ENCODE peak calls at places on chromosomes 16 and 17, in six cellular contexts. E, G, F, O, P and J are unnamed samples.

GRCh38 chr17:45739786-45740185 is 44.3 kb upstream of the CRHR1 start:
- DNase-seq in E (no peak), G (no peak), F (peak), O (no peak), P (no peak), J (no peak)

GRCh38 chr17:19270951-19271611 is 33.9 kb downstream of the EPN2 start:
- DNase-seq in E (no peak), G (no peak), F (no peak), O (no peak), P (no peak), J (no peak)

GRCh38 chr17:30091771-30092170 is 24.8 kb upstream of the NSRP1 start:
- DNase-seq in E (no peak), G (no peak), F (no peak), O (no peak), P (no peak), J (no peak)

GRCh38 chr17:40095944-40096791 is 4.2 kb downstream of the NR1D1 start:
- DNase-seq in E (no peak), G (no peak), F (peak), O (no peak), P (no peak), J (peak)

GRCh38 chr16:1870365-1871082 is 1.4 kb downstream of the MEIOB start:
- DNase-seq in E (peak), G (no peak), F (no peak), O (peak), P (no peak), J (no peak)

GRCh38 chr17:42284020-42284369 is 4.3 kb upstream of the STAT5A start:
- DNase-seq in E (no peak), G (no peak), F (no peak), O (no peak), P (no peak), J (no peak)

GRCh38 chr16:50316848-50317630 is 50.7 kb downstream of the ADCY7 start:
- DNase-seq in E (no peak), G (no peak), F (no peak), O (no peak), P (no peak), J (no peak)

GRCh38 chr17:45043268-45043681 is 8.2 kb downstream of the DCAKD start:
- DNase-seq in E (no peak), G (no peak), F (peak), O (peak), P (no peak), J (no peak)

GRCh38 chr16:75333770-75334169 is 82.3 kb upstream of the BCAR1 start:
- DNase-seq in E (no peak), G (no peak), F (no peak), O (no peak), P (no peak), J (no peak)

GRCh38 chr16:16991711-16992110 is 479.0 kb downstream of the XYLT1 start:
- DNase-seq in E (no peak), G (no peak), F (no peak), O (no peak), P (no peak), J (no peak)

GRCh38 chr16:83903739-83904138 is 4.8 kb downstream of the MLYCD start:
- DNase-seq in E (no peak), G (no peak), F (no peak), O (no peak), P (no peak), J (no peak)

GRCh38 chr17:42795465-42795864 is 3.0 kb downstream of the COA3 start:
- DNase-seq in E (no peak), G (no peak), F (no peak), O (no peak), P (no peak), J (no peak)

GRCh38 chr16:57039148-57039812 is 49.9 kb downstream of the NLRC5 start:
- DNase-seq in E (peak), G (no peak), F (peak), O (no peak), P (no peak), J (peak)

GRCh38 chr17:72927760-72928159 is 164.7 kb downstream of the SLC39A11 start:
- DNase-seq in E (no peak), G (no peak), F (no peak), O (no peak), P (no peak), J (no peak)

GRCh38 chr16:76574651-76575050 is 297.4 kb downstream of the CNTNAP4 start:
- DNase-seq in E (no peak), G (no peak), F (no peak), O (no peak), P (no peak), J (no peak)

GRCh38 chr17:14007951-14008350 is 61.4 kb upstream of the COX10 start:
- DNase-seq in E (no peak), G (no peak), F (no peak), O (no peak), P (no peak), J (no peak)

GRCh38 chr17:62995377-62995885 is 29.4 kb downstream of the TANC2 start:
- DNase-seq in E (no peak), G (no peak), F (no peak), O (peak), P (no peak), J (peak)

GRCh38 chr16:65122724-65122973 is 786 bp upstream of the CDH11 start:
- DNase-seq in E (no peak), G (no peak), F (no peak), O (no peak), P (peak), J (no peak)

GRCh38 chr16:67249762-67250327 is 1.1 kb downstream of the SLC9A5 start:
- DNase-seq in E (no peak), G (no peak), F (peak), O (no peak), P (no peak), J (no peak)

GRCh38 chr16:67249178-67249759 is 490 bp downstream of the SLC9A5 start:
- DNase-seq in E (no peak), G (no peak), F (no peak), O (no peak), P (no peak), J (no peak)

GRCh38 chr16:67246945-67247697 is at the start of gene FHOD1:
- DNase-seq in E (peak), G (peak), F (peak), O (peak), P (peak), J (peak)

GRCh38 chr16:67247698-67248400 is 568 bp upstream of the FHOD1 start:
- DNase-seq in E (no peak), G (no peak), F (no peak), O (no peak), P (no peak), J (no peak)

DNA sequence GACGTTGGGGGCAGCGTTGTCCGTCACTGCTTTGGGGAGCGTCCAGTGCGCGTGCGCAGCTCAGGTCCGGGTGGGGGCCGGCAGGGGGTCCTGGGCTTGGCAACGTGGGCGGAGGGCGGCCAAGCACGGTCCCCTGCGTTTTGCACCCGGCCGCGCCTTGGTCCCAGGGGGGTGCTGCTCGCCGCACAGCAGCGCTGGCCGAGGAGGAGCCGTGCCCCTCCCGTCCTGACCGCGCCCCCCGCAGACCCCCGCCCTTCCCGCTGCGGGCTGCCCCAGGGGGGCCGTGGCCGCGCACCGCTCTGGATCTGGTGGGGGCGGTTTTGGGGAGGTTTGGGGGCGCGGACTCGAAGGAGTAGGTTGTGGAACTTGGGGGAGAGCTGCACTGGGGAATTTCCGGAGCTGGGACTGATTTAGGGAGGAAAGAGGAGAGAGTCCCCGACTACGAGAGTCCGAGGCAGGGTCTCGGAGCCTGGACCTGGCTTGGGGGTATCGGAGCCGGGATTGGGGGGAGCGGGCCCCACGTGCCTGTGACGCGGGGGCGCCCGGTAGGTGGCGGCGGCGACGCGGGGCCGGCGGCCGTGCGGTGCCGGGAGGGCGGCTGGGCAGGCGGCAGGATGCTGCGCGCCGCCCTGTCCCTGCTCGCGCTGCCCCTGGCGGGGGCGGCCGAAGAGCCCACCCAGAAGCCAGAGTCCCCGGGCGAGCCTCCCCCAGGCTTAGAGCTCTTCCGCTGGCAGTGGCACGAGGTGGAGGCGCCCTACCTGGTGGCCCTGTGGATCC is at the start of gene SLC9A5:
- DNase-seq in E (no peak), G (no peak), F (peak), O (no peak), P (peak), J (peak)
- TF ChIP-seq CTCF in E (no peak), G (peak), F (no peak), O (no peak), P (peak), J (peak)

DNA sequence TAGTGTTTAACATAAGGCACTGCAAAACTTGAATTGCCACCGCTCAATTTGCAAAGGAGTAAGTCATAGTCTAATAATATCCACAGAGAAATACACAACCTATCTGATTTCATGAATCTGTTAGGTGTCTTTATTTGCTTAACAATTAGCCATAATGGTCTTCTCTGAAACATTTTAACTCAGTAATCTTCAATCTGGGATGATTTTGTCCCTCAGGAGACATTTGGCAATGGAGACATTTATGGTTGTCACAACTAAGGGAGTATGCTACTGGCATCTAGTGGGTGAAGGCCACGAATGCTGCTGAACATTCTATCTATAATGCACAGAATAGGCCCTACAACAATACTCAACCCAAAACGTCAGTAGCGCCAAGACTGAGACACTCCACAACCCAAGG is 4.3 kb downstream of the UBE2G1 start:
- DNase-seq in E (no peak), G (no peak), F (no peak), O (no peak), P (no peak), J (no peak)
- TF ChIP-seq CTCF in E (no peak), G (no peak), F (no peak), O (peak), P (no peak), J (no peak)

GRCh38 chr16:5024632-5025031 is 9.1 kb downstream of the NAGPA start:
- DNase-seq in E (no peak), G (no peak), F (no peak), O (peak), P (no peak), J (no peak)
- TF ChIP-seq CTCF in E (peak), G (no peak), F (no peak), O (peak), P (peak), J (peak)

GRCh38 chr17:11880714-11881113 is 116.6 kb downstream of the ZNF18 start:
- DNase-seq in E (no peak), G (no peak), F (no peak), O (peak), P (no peak), J (no peak)
- TF ChIP-seq CTCF in E (no peak), G (peak), F (peak), O (peak), P (peak), J (no peak)

GRCh38 chr17:61584266-61584665 is 6.8 kb downstream of the NACA2 start:
- DNase-seq in E (no peak), G (no peak), F (no peak), O (no peak), P (no peak), J (no peak)

GRCh38 chr17:61581611-61582349 is 9.2 kb downstream of the NACA2 start:
- DNase-seq in E (no peak), G (no peak), F (no peak), O (peak), P (no peak), J (no peak)

GRCh38 chr17:61583660-61584264 is 7.3 kb downstream of the NACA2 start:
- DNase-seq in E (no peak), G (no peak), F (no peak), O (no peak), P (no peak), J (no peak)

GRCh38 chr17:61582593-61582992 is 8.4 kb downstream of the NACA2 start:
- DNase-seq in E (no peak), G (no peak), F (no peak), O (no peak), P (no peak), J (no peak)

DNA sequence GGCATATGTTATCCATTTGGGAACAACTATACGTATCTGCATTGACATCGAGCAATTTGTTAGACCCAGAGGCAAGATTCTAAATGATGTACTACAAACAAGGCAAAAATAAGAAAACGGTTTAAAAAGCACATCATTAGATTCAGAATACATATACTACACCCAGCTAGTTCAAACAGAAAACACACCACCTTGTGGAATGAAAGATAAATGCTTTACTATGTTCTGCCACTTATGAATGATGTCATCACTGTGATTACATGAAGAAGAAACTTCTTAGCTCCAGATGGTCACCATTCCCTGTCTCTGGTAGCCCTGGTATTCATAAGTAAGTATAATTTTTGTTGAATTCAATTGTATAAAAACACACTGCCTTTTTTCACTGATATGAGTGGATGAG is 7.8 kb downstream of the NACA2 start:
- DNase-seq in E (peak), G (no peak), F (no peak), O (peak), P (no peak), J (no peak)
- TF ChIP-seq CTCF in E (peak), G (no peak), F (peak), O (peak), P (peak), J (peak)

DNA sequence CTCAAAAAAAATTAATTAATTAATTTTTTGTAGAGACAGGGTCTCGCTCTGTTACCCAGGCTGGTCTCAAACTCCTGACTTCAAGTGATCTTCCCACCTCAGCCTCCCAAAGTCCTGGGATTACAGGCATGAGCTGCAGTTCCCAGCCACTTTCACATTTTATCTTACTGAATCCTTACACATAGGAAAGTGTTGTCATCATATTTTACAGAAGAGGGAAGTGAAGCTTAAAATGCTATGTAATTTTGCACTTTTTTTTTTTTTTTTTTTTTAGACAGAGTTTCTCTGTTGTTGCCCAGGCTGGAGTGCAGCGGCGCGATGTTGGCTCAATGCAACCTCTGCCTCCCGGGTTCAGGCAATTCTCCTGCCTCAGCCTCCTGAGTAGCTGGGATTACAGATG is 21.2 kb upstream of the ZNF629 start:
- DNase-seq in E (no peak), G (no peak), F (no peak), O (no peak), P (no peak), J (no peak)
- TF ChIP-seq CTCF in E (no peak), G (no peak), F (no peak), O (no peak), P (no peak), J (no peak)

GRCh38 chr16:4651842-4652241 is 27.2 kb downstream of the MGRN1 start:
- DNase-seq in E (no peak), G (no peak), F (no peak), O (no peak), P (no peak), J (no peak)

GRCh38 chr16:4652561-4652960 is 27.9 kb downstream of the MGRN1 start:
- DNase-seq in E (no peak), G (no peak), F (no peak), O (no peak), P (no peak), J (no peak)

GRCh38 chr16:4647661-4647965 is 23.0 kb downstream of the MGRN1 start:
- DNase-seq in E (no peak), G (no peak), F (no peak), O (no peak), P (no peak), J (peak)

GRCh38 chr16:4648917-4649316 is 24.3 kb downstream of the MGRN1 start:
- DNase-seq in E (no peak), G (no peak), F (no peak), O (no peak), P (no peak), J (peak)

DNA sequence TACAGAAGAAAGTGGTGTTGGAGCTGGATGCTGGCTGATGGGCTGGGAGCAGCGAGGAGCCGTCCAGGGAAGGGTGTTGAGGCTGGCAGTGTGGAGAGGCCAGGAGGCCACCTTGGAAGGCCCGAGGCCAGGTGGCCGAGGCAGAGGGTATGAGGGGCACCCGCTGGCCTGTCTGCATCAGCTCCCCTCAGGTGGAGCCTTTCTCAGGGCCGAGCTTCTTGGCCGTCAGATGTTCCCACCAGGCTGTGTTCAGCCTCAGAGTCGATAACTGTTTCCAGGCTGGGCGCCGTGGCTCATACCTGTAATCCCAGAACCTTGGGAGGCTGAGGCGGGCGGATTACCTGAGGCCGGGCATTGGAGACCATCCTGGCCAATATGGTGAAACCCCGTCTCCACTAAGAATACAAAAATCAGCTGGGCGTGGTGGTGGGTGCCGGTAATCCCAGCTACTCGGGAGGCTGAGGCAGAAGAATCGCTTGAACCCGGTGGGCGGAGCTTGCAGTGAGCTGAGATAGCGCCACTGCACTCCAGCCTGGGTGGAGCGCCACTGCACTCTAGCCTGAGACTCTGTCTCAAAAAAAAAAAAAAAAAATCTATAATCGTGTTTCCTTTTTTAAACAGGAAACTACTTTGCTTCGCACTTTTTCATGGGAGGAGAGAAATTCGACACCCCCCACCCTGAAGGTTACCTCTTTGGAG is 25.3 kb downstream of the MGRN1 start:
- DNase-seq in E (no peak), G (no peak), F (no peak), O (no peak), P (no peak), J (peak)
- TF ChIP-seq CTCF in E (no peak), G (no peak), F (no peak), O (no peak), P (no peak), J (no peak)

GRCh38 chr16:8585942-8586341 is 4.4 kb downstream of the TMEM114 start:
- DNase-seq in E (no peak), G (no peak), F (no peak), O (no peak), P (no peak), J (no peak)
- TF ChIP-seq CTCF in E (no peak), G (no peak), F (no peak), O (no peak), P (no peak), J (no peak)

DNA sequence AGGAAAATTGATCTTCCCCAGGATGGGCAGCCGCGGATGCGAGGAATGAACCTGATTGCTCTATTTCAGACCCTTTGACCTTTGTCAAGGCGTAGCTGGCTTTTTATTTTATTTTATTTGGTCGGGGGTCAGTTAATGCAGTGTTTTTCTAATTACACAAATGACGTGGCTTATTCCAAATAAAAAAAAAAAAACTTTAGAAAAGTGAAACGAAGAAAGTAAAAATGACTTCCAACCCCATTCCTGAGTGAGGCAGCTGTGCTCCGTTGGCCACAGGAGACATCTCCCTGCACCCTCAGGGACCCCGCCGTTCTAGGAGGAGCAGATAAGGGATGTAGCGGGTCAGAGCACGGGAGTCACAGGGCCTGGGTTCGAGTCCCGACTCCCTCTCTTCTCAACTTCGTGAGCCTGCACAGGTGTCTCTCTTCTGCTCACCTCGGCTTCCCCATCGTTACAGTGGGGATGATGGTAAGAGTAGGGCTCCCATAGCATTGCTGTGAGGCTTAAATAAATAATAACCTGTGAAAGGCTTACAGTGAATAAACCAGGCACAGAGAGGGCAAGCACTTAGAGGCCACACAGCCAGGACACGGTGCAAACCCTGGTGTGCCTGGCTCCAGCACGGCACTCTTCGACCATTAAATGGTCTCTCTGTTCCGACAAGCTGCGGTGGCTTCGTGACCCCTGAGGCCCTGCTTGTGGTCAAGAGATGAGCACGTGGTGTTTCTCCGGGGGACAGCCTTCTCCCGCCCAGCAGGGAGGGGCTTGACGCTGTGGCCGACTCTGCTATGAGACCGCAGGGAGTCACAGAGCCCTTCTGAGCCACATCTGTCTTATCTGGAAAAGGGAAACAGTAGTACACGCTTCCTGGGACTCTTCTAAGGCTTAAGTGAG is 10.2 kb downstream of the FOXF1 start:
- DNase-seq in E (no peak), G (no peak), F (peak), O (no peak), P (no peak), J (no peak)
- TF ChIP-seq CTCF in E (no peak), G (no peak), F (no peak), O (no peak), P (peak), J (peak)